ENCODE peak calls at places on chromosomes 16 and 17, in ten cellular contexts. H is cardiac muscle cell, G is activated gamma-delta T cell, P is HuH-7, X is iPS-NIHi11, Z is foreskin melanocyte, E is WTC11, V is memory B cell, F is tibial nerve, D is EH. T is an unnamed sample.

GRCh38 chr17:61496957-61497653 is 44.9 kb downstream of the TBX4 start:
- DNase-seq in H (no peak), G (no peak), P (no peak), X (no peak), Z (no peak), E (no peak), V (no peak), F (no peak), D (peak), T (no peak)

GRCh38 chr17:59837362-59838195 is 55.2 kb downstream of the TUBD1 start:
- DNase-seq in H (peak), G (no peak), P (no peak), X (peak), Z (peak), E (peak), V (no peak), F (peak), D (peak), T (peak)

GRCh38 chr17:58326609-58327341 is 1.8 kb downstream of the TSPOAP1 start:
- DNase-seq in H (no peak), G (no peak), P (no peak), X (no peak), Z (no peak), E (no peak), V (no peak), F (no peak), D (no peak), T (no peak)

GRCh38 chr17:32341141-32341856 is 674 bp downstream of the C17orf75 start:
- DNase-seq in H (peak), G (no peak), P (no peak), X (no peak), Z (no peak), E (no peak), V (peak), F (no peak), D (peak), T (peak)

GRCh38 chr17:68455756-68456528 is 1.4 kb downstream of the WIPI1 start:
- DNase-seq in H (no peak), G (no peak), P (no peak), X (no peak), Z (peak), E (no peak), V (no peak), F (peak), D (peak), T (no peak)

GRCh38 chr17:29111816-29112499 is 68.2 kb downstream of the MYO18A start:
- DNase-seq in H (peak), G (peak), P (peak), X (peak), Z (peak), E (peak), V (peak), F (peak), D (peak), T (peak)

GRCh38 chr16:2149630-2150417 is 1.4 kb downstream of the RAB26 start:
- DNase-seq in H (no peak), G (no peak), P (peak), X (no peak), Z (no peak), E (peak), V (no peak), F (no peak), D (peak), T (no peak)

GRCh38 chr17:78653382-78653781 is 76.2 kb upstream of the DNAH17 start:
- DNase-seq in H (no peak), G (no peak), P (no peak), X (no peak), Z (no peak), E (no peak), V (no peak), F (no peak), D (peak), T (no peak)

GRCh38 chr16:4360538-4361021 is 9.5 kb upstream of the PAM16 start:
- DNase-seq in H (no peak), G (no peak), P (peak), X (peak), Z (no peak), E (no peak), V (no peak), F (no peak), D (peak), T (no peak)

T was measured in T-cell.